ENCODE peak calls at places on chromosomes 12 and 14, in five cellular contexts. W, L, U, E and S are unnamed samples.

GRCh38 chr12:127559349-127560040 is 707.5 kb upstream of the TMEM132C start:
- DNase-seq in W (no peak), L (no peak), U (no peak), E (peak; percentile 81), S (no peak)

GRCh38 chr14:78902010-78902623 is 731.9 kb downstream of the NRXN3 start:
- DNase-seq in W (no peak), L (peak; percentile 9), U (no peak), E (peak; percentile 36), S (no peak)

GRCh38 chr12:62292761-62293446 is 32.7 kb downstream of the USP15 start:
- DNase-seq in W (no peak), L (no peak), U (no peak), E (no peak), S (no peak)

GRCh38 chr12:115916910-115917668 is 360.4 kb downstream of the MED13L start:
- DNase-seq in W (peak; percentile 70), L (peak; percentile 74), U (no peak), E (peak; percentile 8), S (peak; percentile 45)

GRCh38 chr14:71071042-71071441 is 163.8 kb downstream of the PCNX1 start:
- DNase-seq in W (no peak), L (no peak), U (no peak), E (no peak), S (no peak)

GRCh38 chr12:4108803-4109345 is 164.7 kb upstream of the CCND2 start:
- DNase-seq in W (no peak), L (no peak), U (no peak), E (no peak), S (no peak)

GRCh38 chr12:57213763-57214397 is 2.7 kb upstream of the NXPH4 start:
- DNase-seq in W (no peak), L (no peak), U (no peak), E (no peak), S (no peak)

GRCh38 chr12:32874926-32875325 is 21.7 kb downstream of the PKP2 start:
- DNase-seq in W (no peak), L (no peak), U (no peak), E (no peak), S (no peak)

DNA sequence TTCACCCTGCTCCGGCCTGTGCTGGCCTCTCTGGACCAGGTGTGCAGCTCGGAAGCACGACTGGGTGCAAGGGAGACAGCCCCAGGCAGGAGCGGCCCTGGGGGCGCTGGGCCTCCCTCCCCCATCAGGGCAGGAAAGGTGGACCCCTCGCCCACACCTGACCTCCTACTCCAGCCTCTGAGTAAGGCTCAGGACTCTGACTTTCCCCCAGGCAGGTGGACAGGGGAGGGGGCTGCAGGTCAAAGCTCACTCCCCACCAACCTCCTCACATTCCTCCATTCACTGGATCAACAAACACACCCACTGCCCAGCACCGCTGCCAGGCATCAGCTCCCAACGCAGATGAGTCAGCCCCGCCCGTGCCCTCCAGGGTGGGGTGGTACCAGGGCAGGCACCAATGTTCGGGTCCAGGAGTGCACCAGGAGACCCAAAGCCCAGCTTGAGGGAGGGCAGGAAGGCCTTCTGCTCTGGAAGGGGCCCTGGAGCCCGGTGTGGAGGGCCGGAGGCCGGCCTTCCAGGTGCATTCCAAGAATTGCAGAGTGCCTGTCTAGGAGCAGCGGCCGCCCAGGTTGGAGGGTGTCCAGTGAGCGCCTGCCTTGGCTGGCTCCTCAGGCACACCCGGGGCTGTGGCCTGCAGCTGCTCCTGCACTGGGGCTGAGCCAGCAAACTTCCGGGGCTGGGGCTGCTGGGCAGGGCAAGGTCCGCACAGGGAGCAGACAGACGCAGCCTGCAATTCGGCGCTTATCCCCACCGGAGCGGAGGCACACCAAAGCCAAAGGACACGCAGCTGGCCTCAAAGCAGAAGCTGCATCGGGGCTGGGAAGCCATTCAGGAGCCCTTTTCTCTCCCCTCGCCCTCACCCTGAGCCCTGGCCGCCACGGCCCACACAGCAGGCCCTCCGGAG is 1.6 kb upstream of the INF2 start:
- DNase-seq in W (peak; percentile 94), L (peak; percentile 85), U (peak; percentile 80), E (peak; percentile 55), S (peak; percentile 63)
- H3K4me3 ChIP-seq in W (peak overlapping the region; percentile 78), L (no peak overlapping the region), U (no peak overlapping the region), E (no peak overlapping the region), S (no peak overlapping the region)

GRCh38 chr14:68939424-68939892 is 39.6 kb downstream of the ACTN1 start:
- DNase-seq in W (no peak), L (no peak), U (no peak), E (no peak), S (no peak)

GRCh38 chr14:68936476-68936875 is 42.6 kb downstream of the ACTN1 start:
- DNase-seq in W (no peak), L (no peak), U (no peak), E (no peak), S (no peak)

GRCh38 chr14:68938515-68939423 is 40.3 kb downstream of the ACTN1 start:
- DNase-seq in W (no peak), L (peak; percentile 77), U (no peak), E (peak; percentile 65), S (peak; percentile 55)

GRCh38 chr14:68936980-68937379 is 42.1 kb downstream of the ACTN1 start:
- DNase-seq in W (no peak), L (no peak), U (no peak), E (no peak), S (no peak)

GRCh38 chr14:68937790-68938514 is 41.1 kb downstream of the ACTN1 start:
- DNase-seq in W (peak; percentile 85), L (peak; percentile 95), U (no peak), E (peak; percentile 35), S (peak; percentile 78)
- TF ChIP-seq CTCF in W (peak; percentile 26), L (peak; percentile 52), U (no peak), E (peak; percentile 28), S (peak; percentile 45)

DNA sequence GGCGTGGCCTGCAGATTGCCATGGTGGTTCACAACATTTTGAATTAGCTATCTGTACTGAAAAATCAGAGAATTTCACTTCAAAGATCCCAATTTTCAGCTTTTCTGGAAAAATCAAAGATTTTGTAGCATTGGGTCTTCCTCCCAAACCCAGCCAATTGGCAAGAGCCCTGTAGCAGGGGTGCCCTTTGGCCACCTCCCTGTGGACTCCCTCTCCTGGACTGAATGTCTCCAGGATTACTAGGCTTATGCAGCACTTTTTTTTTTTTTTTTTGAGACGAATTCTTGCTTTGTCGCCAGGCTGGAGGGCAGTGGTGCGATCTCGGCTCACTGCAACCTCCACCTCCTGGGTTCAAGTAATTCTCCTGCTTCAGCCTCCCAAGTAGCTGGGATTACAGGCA is 9.7 kb downstream of the PSMD9 start:
- DNase-seq in W (no peak), L (no peak), U (no peak), E (no peak), S (no peak)
- H3K36me3 ChIP-seq in W (peaks cover 83% of the 10 kb centered on the region), L (no peaks in the 10 kb centered on the region), U (peaks cover 67% of the 10 kb centered on the region), E (peaks cover 27% of the 10 kb centered on the region), S (no peaks in the 10 kb centered on the region)

GRCh38 chr14:103041464-103041863 is 15.9 kb downstream of the CDC42BPB start:
- DNase-seq in W (no peak), L (no peak), U (no peak), E (no peak), S (no peak)

GRCh38 chr14:103043257-103043893 is 14.0 kb downstream of the CDC42BPB start:
- DNase-seq in W (no peak), L (no peak), U (no peak), E (no peak), S (no peak)

GRCh38 chr14:103050935-103051334 is 6.4 kb downstream of the CDC42BPB start:
- DNase-seq in W (no peak), L (no peak), U (no peak), E (no peak), S (no peak)

DNA sequence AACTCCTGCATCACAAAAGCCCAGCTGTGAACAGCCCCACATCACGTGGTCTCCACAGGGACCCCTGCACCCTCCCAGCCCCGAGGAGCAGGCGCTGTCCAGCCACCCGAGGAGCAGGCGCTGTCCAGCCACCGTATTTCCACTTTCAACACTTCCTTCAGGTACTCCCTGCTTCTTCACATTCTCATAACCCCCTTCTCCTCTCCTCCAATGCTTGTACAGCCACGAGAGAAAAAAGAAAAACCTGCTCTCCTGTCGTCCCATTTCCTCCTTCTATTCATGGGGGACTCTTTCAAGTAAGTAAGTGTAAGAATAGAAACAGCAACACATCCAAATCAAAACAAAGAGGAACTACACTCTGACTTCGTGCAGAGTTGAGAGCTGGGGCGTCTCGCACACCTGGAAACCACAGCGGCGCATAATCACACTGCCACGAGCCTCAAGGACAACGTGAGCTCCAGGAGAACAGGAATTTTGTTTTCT is 11.9 kb downstream of the CDC42BPB start:
- DNase-seq in W (no peak), L (no peak), U (no peak), E (no peak), S (no peak)
- H3K4me3 ChIP-seq in W (no peak overlapping the region), L (no peak overlapping the region), U (no peak overlapping the region), E (no peak overlapping the region), S (no peak overlapping the region)

GRCh38 chr14:103187911-103188310 is 64.7 kb downstream of the TNFAIP2 start:
- DNase-seq in W (no peak), L (no peak), U (no peak), E (no peak), S (no peak)

GRCh38 chr14:103186241-103186835 is 63.1 kb downstream of the TNFAIP2 start:
- DNase-seq in W (peak; percentile 37), L (no peak), U (no peak), E (no peak), S (peak; percentile 10)

GRCh38 chr14:103186894-103187586 is 63.8 kb downstream of the TNFAIP2 start:
- DNase-seq in W (peak; percentile 12), L (no peak), U (no peak), E (no peak), S (no peak)

GRCh38 chr14:103184046-103184445 is 60.8 kb downstream of the TNFAIP2 start:
- DNase-seq in W (peak; percentile 48), L (no peak), U (no peak), E (no peak), S (no peak)

GRCh38 chr14:103185051-103186027 is 62.1 kb downstream of the TNFAIP2 start:
- DNase-seq in W (peak; percentile 9), L (no peak), U (no peak), E (peak; percentile 60), S (no peak)
- TF ChIP-seq CTCF in W (peak; percentile 54), L (no peak), U (peak; percentile 52), E (peak; percentile 40), S (peak; percentile 66)

DNA sequence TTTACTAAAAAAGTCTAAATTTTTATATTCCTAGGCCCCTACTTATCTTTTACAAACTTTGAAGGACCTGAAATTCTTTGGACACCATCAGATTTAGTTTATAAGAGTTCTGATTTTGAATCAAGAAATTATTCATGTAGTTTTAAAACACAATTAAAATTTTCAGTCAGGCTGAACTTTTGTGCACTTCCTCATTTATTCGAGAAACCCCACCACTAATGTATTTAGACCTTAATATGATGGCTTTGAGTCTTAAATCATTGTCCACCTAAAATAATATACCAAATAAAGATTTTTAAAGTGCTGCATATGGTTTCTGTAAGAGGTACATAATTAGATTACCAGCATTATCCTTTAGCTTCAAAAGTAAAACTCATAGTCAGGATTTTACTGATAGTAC is 103.4 kb downstream of the PAWR start:
- DNase-seq in W (no peak), L (no peak), U (no peak), E (no peak), S (no peak)
- H3K36me3 ChIP-seq in W (no peaks in the 10 kb centered on the region), L (no peaks in the 10 kb centered on the region), U (no peaks in the 10 kb centered on the region), E (no peaks in the 10 kb centered on the region), S (no peaks in the 10 kb centered on the region)

DNA sequence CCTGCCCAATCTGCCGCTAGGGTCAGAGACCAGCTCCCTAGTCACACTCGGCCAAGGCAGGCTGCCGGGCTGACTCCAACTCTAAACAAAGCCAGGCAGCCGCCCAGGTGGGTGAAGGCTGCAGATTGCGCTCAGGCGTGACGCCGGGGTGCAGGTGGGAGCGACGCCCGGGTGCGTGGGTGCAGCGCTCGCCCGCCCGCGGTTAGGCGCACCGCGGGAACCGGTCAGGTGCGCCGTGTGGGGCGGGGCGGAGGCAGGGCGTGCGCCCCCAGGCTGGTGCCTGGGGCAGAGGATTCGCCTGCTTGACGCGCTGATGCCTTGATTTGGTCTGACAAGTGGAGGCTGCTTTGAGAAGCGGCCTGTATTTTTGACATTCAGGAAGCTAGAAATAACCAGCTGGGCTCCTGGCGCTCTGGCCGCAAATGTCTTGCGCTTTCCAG is 126.7 kb upstream of the HIF1A start:
- DNase-seq in W (no peak), L (no peak), U (peak; percentile 57), E (no peak), S (no peak)
- H3K4me3 ChIP-seq in W (peak overlapping the region; percentile 38), L (no peak overlapping the region), U (no peak overlapping the region), E (no peak overlapping the region), S (no peak overlapping the region)